ENCODE peak calls at places on chromosomes 7 and 10, in four cellular contexts. P is NT2/D1, J is lower lobe of right lung, H is colonic mucosa. Z is an unnamed sample.

GRCh38 chr7:106045592-106045991 is 66.5 kb downstream of the SYPL1 start:
- DNase-seq in P (no peak), J (no peak), H (no peak), Z (no peak)

GRCh38 chr10:124745678-124746077 is 1.5 kb upstream of the FAM53B start:
- DNase-seq in P (no peak), J (no peak), H (peak; percentile 35), Z (no peak)

GRCh38 chr10:103757531-103758293 is 97.7 kb downstream of the SH3PXD2A start:
- DNase-seq in P (no peak), J (no peak), H (peak; percentile 37), Z (peak; percentile 79)

GRCh38 chr7:142357953-142358520 is 100.2 kb upstream of the PRSS58 start:
- DNase-seq in P (peak; percentile 81), J (no peak), H (peak; percentile 50), Z (peak; percentile 53)

GRCh38 chr7:947391-948210 is 6.9 kb downstream of the ADAP1 start:
- DNase-seq in P (no peak), J (peak; percentile 36), H (no peak), Z (peak; percentile 77)

GRCh38 chr10:26296351-26296750 is 79.8 kb downstream of the GAD2 start:
- DNase-seq in P (no peak), J (no peak), H (no peak), Z (no peak)

GRCh38 chr7:142568430-142569097 is 180.7 kb upstream of the PRSS1 start:
- DNase-seq in P (no peak), J (no peak), H (no peak), Z (no peak)

GRCh38 chr7:129952164-129952652 is 552 bp downstream of the UBE2H start:
- DNase-seq in P (no peak), J (peak; percentile 62), H (peak; percentile 66), Z (peak; percentile 82)

GRCh38 chr10:34581871-34582532 is 233.1 kb downstream of the PARD3 start:
- DNase-seq in P (no peak), J (no peak), H (no peak), Z (no peak)

GRCh38 chr10:110843796-110844616 is 27.7 kb upstream of the PDCD4 start:
- DNase-seq in P (no peak), J (no peak), H (peak; percentile 83), Z (no peak)

GRCh38 chr10:48399056-48399541 is 92.6 kb downstream of the MAPK8 start:
- DNase-seq in P (no peak), J (no peak), H (no peak), Z (no peak)

GRCh38 chr7:387132-388022 is 97.4 kb downstream of the FOXL3 start:
- DNase-seq in P (no peak), J (peak; percentile 36), H (peak; percentile 15), Z (peak; percentile 57)

GRCh38 chr7:94043299-94043698 is 39.1 kb upstream of the BET1 start:
- DNase-seq in P (no peak), J (no peak), H (no peak), Z (no peak)

GRCh38 chr7:1994931-1995330 is 237.8 kb downstream of the MAD1L1 start:
- DNase-seq in P (no peak), J (no peak), H (no peak), Z (peak; percentile 63)

GRCh38 chr7:12207046-12207445 is 4.0 kb upstream of the TMEM106B start:
- DNase-seq in P (no peak), J (no peak), H (no peak), Z (no peak)

GRCh38 chr7:123580406-123581161 is 21.0 kb upstream of the ASB15 start:
- DNase-seq in P (peak; percentile 20), J (no peak), H (peak; percentile 22), Z (no peak)

GRCh38 chr7:22576941-22577927 is 77.2 kb upstream of the STEAP1B start:
- DNase-seq in P (no peak), J (no peak), H (peak; percentile 24), Z (no peak)

GRCh38 chr7:4819450-4820404 is 42.1 kb downstream of the PAPOLB start:
- DNase-seq in P (no peak), J (peak; percentile 39), H (no peak), Z (peak; percentile 83)

GRCh38 chr10:57696641-57697040 is 571.1 kb downstream of the IPMK start:
- DNase-seq in P (no peak), J (no peak), H (no peak), Z (no peak)

GRCh38 chr10:118918116-118918515 is 111.4 kb upstream of the NANOS1 start:
- DNase-seq in P (no peak), J (no peak), H (no peak), Z (no peak)

GRCh38 chr10:65033957-65034356 is 1512.8 kb downstream of the REEP3 start:
- DNase-seq in P (no peak), J (no peak), H (no peak), Z (peak; percentile 57)

DNA sequence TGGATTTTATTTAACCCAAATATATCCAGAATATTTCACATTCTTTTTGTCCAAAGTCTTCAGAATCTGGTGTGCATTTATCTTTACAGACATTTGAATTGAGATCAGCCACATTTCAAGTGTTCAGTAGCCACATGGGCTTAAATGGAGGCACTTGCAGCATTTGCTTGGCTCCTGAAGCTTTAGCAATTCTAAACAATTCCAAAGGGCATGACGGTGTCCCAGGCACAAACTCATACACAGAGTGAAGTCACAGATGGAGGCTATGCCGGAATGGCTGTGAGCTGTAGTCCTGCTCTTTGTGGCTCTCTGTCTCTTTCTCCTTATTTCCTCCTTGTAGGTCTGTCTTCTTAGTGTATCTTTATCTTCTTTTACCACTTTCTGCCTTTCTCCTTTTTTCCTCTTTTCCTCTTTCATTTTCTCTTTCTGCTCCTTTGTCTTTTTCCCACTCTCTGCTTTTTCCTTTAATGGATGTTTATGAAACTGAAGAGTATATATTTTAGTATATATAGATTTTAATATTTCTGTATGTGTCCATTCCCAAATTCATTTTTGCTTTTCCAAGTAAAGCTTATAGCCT is 7.7 kb downstream of the AGBL3 start:
- DNase-seq in P (no peak), J (no peak), H (no peak), Z (no peak)
- H3K4me1 ChIP-seq in P (no peaks in the 10 kb centered on the region), J (peaks cover 30% of the 10 kb centered on the region), H (no peaks in the 10 kb centered on the region), Z (peaks cover 15% of the 10 kb centered on the region)

GRCh38 chr10:131882151-131882550 is 18.7 kb upstream of the PPP2R2D start:
- DNase-seq in P (no peak), J (no peak), H (no peak), Z (peak; percentile 52)

GRCh38 chr10:131882590-131883451 is 18.0 kb upstream of the PPP2R2D start:
- DNase-seq in P (no peak), J (no peak), H (no peak), Z (peak; percentile 2)

GRCh38 chr10:131888186-131888604 is 12.6 kb upstream of the PPP2R2D start:
- DNase-seq in P (no peak), J (no peak), H (no peak), Z (peak; percentile 6)

GRCh38 chr10:131886181-131886716 is 14.6 kb upstream of the PPP2R2D start:
- DNase-seq in P (no peak), J (no peak), H (no peak), Z (peak; percentile 42)

DNA sequence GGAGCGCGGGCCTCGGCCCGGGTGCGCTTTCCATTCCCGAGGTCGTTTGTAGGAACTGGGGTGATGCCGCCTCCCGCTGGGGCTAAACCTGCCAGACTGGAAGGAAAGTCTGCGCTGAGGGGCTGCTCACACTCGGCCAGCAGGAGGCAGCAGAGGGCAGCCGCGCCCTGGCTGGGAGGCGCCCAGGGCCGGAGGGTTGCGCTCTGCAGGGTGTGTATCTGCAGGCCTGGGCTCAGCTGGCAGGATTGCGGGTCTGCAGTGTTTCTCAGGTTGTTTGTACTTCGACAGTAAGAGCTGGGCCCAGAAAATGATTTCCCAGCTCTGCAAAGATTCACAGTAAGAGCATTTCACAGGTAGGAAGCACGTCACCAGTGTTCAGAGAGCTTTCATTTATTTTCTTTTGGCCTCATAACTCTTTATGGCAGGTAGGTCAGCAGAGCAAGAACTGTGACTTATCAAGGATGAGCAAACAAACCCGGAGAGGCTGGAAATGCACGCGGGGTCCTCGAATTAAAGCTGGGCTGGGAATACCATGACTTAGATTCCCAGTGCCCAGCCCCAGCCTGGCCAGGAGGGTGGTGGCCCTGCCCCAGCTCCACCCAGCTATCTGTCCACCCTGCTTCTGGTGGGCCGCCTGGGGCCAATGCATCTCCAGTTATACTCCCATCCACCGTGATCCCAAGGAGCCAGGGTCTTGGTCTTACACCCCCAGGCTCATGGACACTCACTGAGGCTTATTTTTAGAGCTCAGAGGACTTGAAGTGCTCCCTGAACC is 15.2 kb upstream of the PPP2R2D start:
- DNase-seq in P (peak; percentile 33), J (peak; percentile 82), H (peak; percentile 81), Z (peak; percentile 88)
- H3K4me3 ChIP-seq in P (no peak overlapping the region), J (no peak overlapping the region), H (no peak overlapping the region), Z (no peak overlapping the region)

DNA sequence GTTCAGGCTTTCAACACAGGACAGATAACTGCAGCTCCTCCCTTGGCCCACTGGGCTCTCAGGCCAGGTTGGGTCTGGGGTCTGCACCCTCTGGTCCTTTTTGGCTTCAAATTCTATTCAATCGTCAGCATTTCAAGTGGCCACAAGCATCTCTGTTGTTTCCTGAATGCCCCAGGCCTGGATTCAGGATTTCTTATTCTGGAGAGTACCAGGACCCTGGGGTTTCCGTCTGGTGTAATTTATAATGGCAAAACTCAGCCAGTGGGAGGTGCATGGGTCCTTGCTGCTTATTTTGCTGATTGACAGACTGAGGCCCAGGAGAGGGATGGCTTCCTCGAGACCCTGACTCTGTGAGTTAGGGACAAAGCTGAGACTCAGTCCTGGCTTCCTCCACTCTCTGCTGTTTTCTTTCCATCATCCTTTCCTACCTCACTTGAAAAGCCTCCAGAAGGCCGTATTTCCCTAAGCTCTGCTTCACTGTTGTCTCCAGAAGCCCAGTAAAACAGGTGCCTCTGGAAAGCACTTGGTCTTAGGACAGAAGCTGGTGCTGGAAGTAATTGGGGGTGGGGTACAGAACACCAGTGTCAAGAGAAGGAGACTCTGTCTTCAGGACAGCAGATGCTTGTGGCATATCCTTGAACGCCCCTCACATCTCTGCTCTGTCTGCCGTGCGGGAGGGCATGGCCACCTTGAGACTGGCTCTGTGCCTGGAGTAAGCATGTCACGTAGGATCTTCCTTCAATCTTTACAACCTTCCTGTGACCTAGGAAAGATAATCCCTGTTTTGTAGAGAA is 39.5 kb upstream of the SH2D4B start:
- DNase-seq in P (no peak), J (no peak), H (no peak), Z (no peak)
- H3K4me1 ChIP-seq in P (peaks cover 29% of the 10 kb centered on the region), J (peaks cover 98% of the 10 kb centered on the region), H (peaks cover 35% of the 10 kb centered on the region), Z (peaks cover 65% of the 10 kb centered on the region)

GRCh38 chr7:71972513-71972912 is 439.6 kb downstream of the CALN1 start:
- DNase-seq in P (no peak), J (no peak), H (no peak), Z (no peak)
- H3K4me3 ChIP-seq in P (no peak overlapping the region), J (no peak overlapping the region), H (no peak overlapping the region), Z (no peak overlapping the region)

DNA sequence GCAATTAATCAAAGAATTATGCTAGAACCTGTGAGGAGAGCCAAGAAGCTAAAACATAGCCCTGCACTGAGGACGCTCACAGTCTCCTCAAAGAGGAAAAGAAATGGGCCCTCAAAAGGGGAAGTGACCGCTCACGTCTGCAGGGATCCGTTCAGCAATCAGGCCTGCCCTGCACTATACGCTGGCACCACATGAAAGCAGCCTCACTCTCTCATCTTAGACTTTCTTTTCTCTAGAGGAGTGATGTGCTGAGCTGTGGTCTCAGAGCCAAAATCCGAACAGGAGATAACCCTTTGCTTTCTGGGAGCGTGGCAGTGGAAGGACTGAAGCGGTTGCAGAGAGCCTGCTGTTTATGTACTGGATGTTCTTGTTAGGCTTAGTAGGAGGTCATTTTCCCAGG is 6.3 kb upstream of the IL2RA start:
- DNase-seq in P (no peak), J (peak; percentile 62), H (no peak), Z (no peak)
- H3K4me1 ChIP-seq in P (no peaks in the 10 kb centered on the region), J (peaks cover 61% of the 10 kb centered on the region), H (no peaks in the 10 kb centered on the region), Z (peaks cover 8% of the 10 kb centered on the region)

GRCh38 chr10:71713135-71714040 is 6.2 kb downstream of the C10orf105 start:
- DNase-seq in P (no peak), J (peak; percentile 74), H (peak; percentile 63), Z (peak; percentile 92)
- H3K4me3 ChIP-seq in P (no peak overlapping the region), J (peak overlapping the region; percentile 20), H (no peak overlapping the region), Z (no peak overlapping the region)